ENCODE peak calls at places on chromosomes 2 and 18, in ten cellular contexts. One of them, this sample, is unnamed.

GRCh38 chr2:152577611-152578010 is 139.7 kb downstream of the PRPF40A start:
- DNase-seq in A549: no peak
- DNase-seq in BJ: no peak
- DNase-seq in dorsolateral prefrontal cortex: no peak
- DNase-seq in neural progenitor cell: no peak
- DNase-seq in ovary: peak; percentile 20
- DNase-seq in tibial artery: no peak
- DNase-seq in cardiac fibroblast: no peak
- DNase-seq in fibroblast of lung: no peak
- DNase-seq in heart left ventricle: no peak
- DNase-seq in this sample: no peak

GRCh38 chr2:61658841-61659780 is 121.0 kb upstream of the XPO1 start:
- DNase-seq in A549: peak; percentile 81
- DNase-seq in BJ: no peak
- DNase-seq in dorsolateral prefrontal cortex: no peak
- DNase-seq in neural progenitor cell: peak; percentile 80
- DNase-seq in ovary: no peak
- DNase-seq in tibial artery: no peak
- DNase-seq in cardiac fibroblast: peak; percentile 72
- DNase-seq in fibroblast of lung: peak; percentile 65
- DNase-seq in heart left ventricle: no peak
- DNase-seq in this sample: peak; percentile 53

GRCh38 chr18:23131693-23132319 is 3.5 kb upstream of the CABLES1 start:
- DNase-seq in A549: peak; percentile 76
- DNase-seq in BJ: peak; percentile 20
- DNase-seq in dorsolateral prefrontal cortex: no peak
- DNase-seq in neural progenitor cell: peak; percentile 85
- DNase-seq in ovary: peak; percentile 58
- DNase-seq in tibial artery: peak; percentile 62
- DNase-seq in cardiac fibroblast: peak; percentile 91
- DNase-seq in fibroblast of lung: peak; percentile 88
- DNase-seq in heart left ventricle: peak; percentile 57
- DNase-seq in this sample: no peak

GRCh38 chr2:48145845-48146452 is 239.7 kb upstream of the FBXO11 start:
- DNase-seq in A549: no peak
- DNase-seq in BJ: no peak
- DNase-seq in dorsolateral prefrontal cortex: no peak
- DNase-seq in neural progenitor cell: no peak
- DNase-seq in ovary: no peak
- DNase-seq in tibial artery: no peak
- DNase-seq in cardiac fibroblast: no peak
- DNase-seq in fibroblast of lung: peak; percentile 67
- DNase-seq in heart left ventricle: no peak
- DNase-seq in this sample: no peak

GRCh38 chr2:240559271-240559670 is 886 bp upstream of the DUSP28 start:
- DNase-seq in A549: no peak
- DNase-seq in BJ: no peak
- DNase-seq in dorsolateral prefrontal cortex: no peak
- DNase-seq in neural progenitor cell: no peak
- DNase-seq in ovary: no peak
- DNase-seq in tibial artery: no peak
- DNase-seq in cardiac fibroblast: no peak
- DNase-seq in fibroblast of lung: no peak
- DNase-seq in heart left ventricle: no peak
- DNase-seq in this sample: no peak

GRCh38 chr18:63138469-63139340 is 180.9 kb downstream of the BCL2 start:
- DNase-seq in A549: no peak
- DNase-seq in BJ: no peak
- DNase-seq in dorsolateral prefrontal cortex: no peak
- DNase-seq in neural progenitor cell: peak; percentile 68
- DNase-seq in ovary: no peak
- DNase-seq in tibial artery: no peak
- DNase-seq in cardiac fibroblast: no peak
- DNase-seq in fibroblast of lung: no peak
- DNase-seq in heart left ventricle: peak; percentile 51
- DNase-seq in this sample: no peak

GRCh38 chr18:61606068-61606660 is 272.9 kb downstream of the CDH20 start:
- DNase-seq in A549: peak; percentile 8
- DNase-seq in BJ: no peak
- DNase-seq in dorsolateral prefrontal cortex: no peak
- DNase-seq in neural progenitor cell: peak; percentile 94
- DNase-seq in ovary: no peak
- DNase-seq in tibial artery: peak; percentile 38
- DNase-seq in cardiac fibroblast: peak; percentile 54
- DNase-seq in fibroblast of lung: peak; percentile 47
- DNase-seq in heart left ventricle: peak; percentile 58
- DNase-seq in this sample: peak; percentile 24

GRCh38 chr18:22169011-22169888 is at the start of gene GATA6:
- DNase-seq in A549: peak; percentile 85
- DNase-seq in BJ: no peak
- DNase-seq in dorsolateral prefrontal cortex: no peak
- DNase-seq in neural progenitor cell: peak; percentile 92
- DNase-seq in ovary: peak; percentile 96
- DNase-seq in tibial artery: peak; percentile 96
- DNase-seq in cardiac fibroblast: peak; percentile 89
- DNase-seq in fibroblast of lung: peak; percentile 95
- DNase-seq in heart left ventricle: peak; percentile 95
- DNase-seq in this sample: peak; percentile 77

GRCh38 chr2:169397697-169398096 is 35.4 kb upstream of the LRP2 start:
- DNase-seq in A549: peak; percentile 5
- DNase-seq in BJ: no peak
- DNase-seq in dorsolateral prefrontal cortex: no peak
- DNase-seq in neural progenitor cell: peak; percentile 8
- DNase-seq in ovary: no peak
- DNase-seq in tibial artery: no peak
- DNase-seq in cardiac fibroblast: peak; percentile 8
- DNase-seq in fibroblast of lung: peak; percentile 11
- DNase-seq in heart left ventricle: no peak
- DNase-seq in this sample: peak; percentile 11

GRCh38 chr18:73954267-73954666 is 193.4 kb downstream of the FBXO15 start:
- DNase-seq in A549: no peak
- DNase-seq in BJ: no peak
- DNase-seq in dorsolateral prefrontal cortex: no peak
- DNase-seq in neural progenitor cell: no peak
- DNase-seq in ovary: no peak
- DNase-seq in tibial artery: no peak
- DNase-seq in cardiac fibroblast: no peak
- DNase-seq in fibroblast of lung: no peak
- DNase-seq in heart left ventricle: no peak
- DNase-seq in this sample: no peak
- TF ChIP-seq CTCF in A549: no peak
- TF ChIP-seq CTCF in BJ: no peak
- TF ChIP-seq CTCF in dorsolateral prefrontal cortex: no peak
- TF ChIP-seq CTCF in neural progenitor cell: no peak
- TF ChIP-seq CTCF in ovary: no peak
- TF ChIP-seq CTCF in tibial artery: no peak
- TF ChIP-seq CTCF in cardiac fibroblast: no peak
- TF ChIP-seq CTCF in fibroblast of lung: no peak
- TF ChIP-seq CTCF in heart left ventricle: no peak
- TF ChIP-seq CTCF in this sample: no peak

DNA sequence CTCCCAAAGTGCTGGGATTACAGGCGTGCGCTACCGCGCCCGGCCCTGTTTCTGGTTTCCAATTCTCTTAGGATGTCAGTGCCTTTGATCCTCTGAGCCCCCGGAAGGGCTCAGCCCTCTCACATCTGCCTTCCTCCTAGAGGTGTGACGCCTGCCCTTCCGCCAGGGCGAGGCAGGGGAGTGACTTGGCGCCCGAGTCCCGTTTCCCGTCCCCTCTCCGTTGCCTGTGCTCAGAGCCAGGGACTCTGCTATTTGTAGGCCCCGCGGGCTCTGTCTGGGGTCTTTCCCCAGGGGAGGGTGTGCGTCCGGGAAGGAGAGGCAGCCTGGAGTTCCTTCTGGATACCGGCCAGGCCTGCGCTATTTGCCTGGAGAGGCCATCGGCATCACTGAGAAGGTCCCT is 103.8 kb upstream of the TAF1B start:
- DNase-seq in A549: no peak
- DNase-seq in BJ: no peak
- DNase-seq in dorsolateral prefrontal cortex: no peak
- DNase-seq in neural progenitor cell: no peak
- DNase-seq in ovary: peak; percentile 22
- DNase-seq in tibial artery: peak; percentile 36
- DNase-seq in cardiac fibroblast: peak; percentile 48
- DNase-seq in fibroblast of lung: no peak
- DNase-seq in heart left ventricle: peak; percentile 93
- DNase-seq in this sample: no peak
- H3K4me3 ChIP-seq in A549: no peak overlapping the region
- H3K4me3 ChIP-seq in BJ: no peak overlapping the region
- H3K4me3 ChIP-seq in dorsolateral prefrontal cortex: peak overlapping the region; percentile 21
- H3K4me3 ChIP-seq in neural progenitor cell: no peak overlapping the region
- H3K4me3 ChIP-seq in ovary: peak overlapping the region; percentile 26
- H3K4me3 ChIP-seq in tibial artery: peak overlapping the region; percentile 43
- H3K4me3 ChIP-seq in cardiac fibroblast: peak overlapping the region; percentile 28
- H3K4me3 ChIP-seq in fibroblast of lung: no peak overlapping the region
- H3K4me3 ChIP-seq in heart left ventricle: peak overlapping the region; percentile 53
- H3K4me3 ChIP-seq in this sample: no peak overlapping the region

GRCh38 chr2:74104839-74105238 is 42.9 kb downstream of the BOLA3 start:
- DNase-seq in A549: no peak
- DNase-seq in BJ: no peak
- DNase-seq in dorsolateral prefrontal cortex: no peak
- DNase-seq in neural progenitor cell: no peak
- DNase-seq in ovary: no peak
- DNase-seq in tibial artery: no peak
- DNase-seq in cardiac fibroblast: peak; percentile 20
- DNase-seq in fibroblast of lung: peak; percentile 42
- DNase-seq in heart left ventricle: no peak
- DNase-seq in this sample: no peak
- TF ChIP-seq CTCF in A549: no peak
- TF ChIP-seq CTCF in BJ: peak; percentile 24
- TF ChIP-seq CTCF in dorsolateral prefrontal cortex: peak; percentile 38
- TF ChIP-seq CTCF in neural progenitor cell: no peak
- TF ChIP-seq CTCF in ovary: no peak
- TF ChIP-seq CTCF in tibial artery: no peak
- TF ChIP-seq CTCF in cardiac fibroblast: peak; percentile 20
- TF ChIP-seq CTCF in fibroblast of lung: peak; percentile 30
- TF ChIP-seq CTCF in heart left ventricle: peak; percentile 7
- TF ChIP-seq CTCF in this sample: peak; percentile 20

DNA sequence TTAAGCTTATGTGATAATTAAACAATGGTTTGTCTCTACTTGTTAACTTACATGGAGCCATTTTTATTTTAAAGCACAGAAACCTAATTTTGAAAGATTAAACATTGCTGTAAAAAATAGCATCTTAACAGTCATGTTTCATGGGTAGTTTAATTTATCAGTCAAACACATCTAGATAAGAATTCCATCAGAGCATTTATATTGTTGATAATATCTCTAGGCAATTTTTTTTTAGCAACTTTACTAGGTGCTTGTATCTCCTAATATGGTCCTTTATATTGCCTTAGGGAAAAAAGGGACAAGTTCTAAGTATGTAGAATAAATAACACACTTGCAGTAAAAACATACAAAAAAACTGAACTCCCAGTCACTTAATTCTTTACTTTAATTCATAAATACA is 853 bp downstream of the CSRNP3 start:
- DNase-seq in A549: no peak
- DNase-seq in BJ: no peak
- DNase-seq in dorsolateral prefrontal cortex: no peak
- DNase-seq in neural progenitor cell: no peak
- DNase-seq in ovary: no peak
- DNase-seq in tibial artery: no peak
- DNase-seq in cardiac fibroblast: no peak
- DNase-seq in fibroblast of lung: no peak
- DNase-seq in heart left ventricle: no peak
- DNase-seq in this sample: no peak
- H3K4me3 ChIP-seq in A549: no peak overlapping the region
- H3K4me3 ChIP-seq in BJ: peak overlapping the region; percentile 48
- H3K4me3 ChIP-seq in dorsolateral prefrontal cortex: peak overlapping the region; percentile 73
- H3K4me3 ChIP-seq in neural progenitor cell: peak overlapping the region; percentile 78
- H3K4me3 ChIP-seq in ovary: peak overlapping the region; percentile 50
- H3K4me3 ChIP-seq in tibial artery: peak overlapping the region; percentile 47
- H3K4me3 ChIP-seq in cardiac fibroblast: peak overlapping the region; percentile 59
- H3K4me3 ChIP-seq in fibroblast of lung: peak overlapping the region; percentile 46
- H3K4me3 ChIP-seq in heart left ventricle: peak overlapping the region; percentile 60
- H3K4me3 ChIP-seq in this sample: peak overlapping the region; percentile 77

GRCh38 chr2:109448946-109449788 is 164.6 kb downstream of the SEPTIN10 start:
- DNase-seq in A549: peak; percentile 6
- DNase-seq in BJ: no peak
- DNase-seq in dorsolateral prefrontal cortex: peak; percentile 55
- DNase-seq in neural progenitor cell: no peak
- DNase-seq in ovary: no peak
- DNase-seq in tibial artery: no peak
- DNase-seq in cardiac fibroblast: no peak
- DNase-seq in fibroblast of lung: no peak
- DNase-seq in heart left ventricle: peak; percentile 82
- DNase-seq in this sample: no peak
- TF ChIP-seq CTCF in A549: no peak
- TF ChIP-seq CTCF in BJ: no peak
- TF ChIP-seq CTCF in dorsolateral prefrontal cortex: no peak
- TF ChIP-seq CTCF in neural progenitor cell: no peak
- TF ChIP-seq CTCF in ovary: no peak
- TF ChIP-seq CTCF in tibial artery: no peak
- TF ChIP-seq CTCF in cardiac fibroblast: no peak
- TF ChIP-seq CTCF in fibroblast of lung: no peak
- TF ChIP-seq CTCF in heart left ventricle: no peak
- TF ChIP-seq CTCF in this sample: no peak

GRCh38 chr2:11748861-11749645 is 2.6 kb downstream of the LPIN1 start:
- DNase-seq in A549: no peak
- DNase-seq in BJ: no peak
- DNase-seq in dorsolateral prefrontal cortex: no peak
- DNase-seq in neural progenitor cell: no peak
- DNase-seq in ovary: no peak
- DNase-seq in tibial artery: no peak
- DNase-seq in cardiac fibroblast: no peak
- DNase-seq in fibroblast of lung: no peak
- DNase-seq in heart left ventricle: no peak
- DNase-seq in this sample: no peak
- H3K4me3 ChIP-seq in A549: no peak overlapping the region
- H3K4me3 ChIP-seq in BJ: no peak overlapping the region
- H3K4me3 ChIP-seq in dorsolateral prefrontal cortex: peak overlapping the region; percentile 1
- H3K4me3 ChIP-seq in neural progenitor cell: no peak overlapping the region
- H3K4me3 ChIP-seq in ovary: no peak overlapping the region
- H3K4me3 ChIP-seq in tibial artery: no peak overlapping the region
- H3K4me3 ChIP-seq in cardiac fibroblast: no peak overlapping the region
- H3K4me3 ChIP-seq in fibroblast of lung: peak overlapping the region; percentile 88
- H3K4me3 ChIP-seq in heart left ventricle: no peak overlapping the region
- H3K4me3 ChIP-seq in this sample: no peak overlapping the region

DNA sequence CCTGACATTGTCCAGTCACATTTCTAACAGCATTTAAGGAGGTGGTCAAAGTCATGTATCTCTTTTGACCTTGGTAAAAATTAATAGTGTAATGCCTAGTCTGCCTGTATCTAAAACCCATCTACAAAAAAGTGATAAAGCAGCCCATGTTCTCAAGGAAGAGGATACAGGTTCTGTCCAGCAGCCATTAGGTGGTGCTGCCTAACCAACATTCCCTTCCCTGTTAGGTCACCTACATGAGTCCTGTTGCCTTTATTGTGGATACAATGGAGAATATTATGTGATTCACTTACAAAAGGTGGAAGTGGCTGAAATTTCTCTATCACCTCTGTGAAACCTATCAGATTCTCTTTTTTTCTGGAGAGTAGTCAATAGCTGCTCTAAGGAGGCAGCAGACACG is 52.5 kb downstream of the AQP4 start:
- DNase-seq in A549: peak; percentile 66
- DNase-seq in BJ: no peak
- DNase-seq in dorsolateral prefrontal cortex: no peak
- DNase-seq in neural progenitor cell: peak; percentile 66
- DNase-seq in ovary: peak; percentile 57
- DNase-seq in tibial artery: no peak
- DNase-seq in cardiac fibroblast: peak; percentile 38
- DNase-seq in fibroblast of lung: no peak
- DNase-seq in heart left ventricle: peak; percentile 25
- DNase-seq in this sample: no peak
- TF ChIP-seq CTCF in A549: peak; percentile 57
- TF ChIP-seq CTCF in BJ: no peak
- TF ChIP-seq CTCF in dorsolateral prefrontal cortex: peak; percentile 52
- TF ChIP-seq CTCF in neural progenitor cell: peak; percentile 76
- TF ChIP-seq CTCF in ovary: peak; percentile 55
- TF ChIP-seq CTCF in tibial artery: no peak
- TF ChIP-seq CTCF in cardiac fibroblast: no peak
- TF ChIP-seq CTCF in fibroblast of lung: no peak
- TF ChIP-seq CTCF in heart left ventricle: peak; percentile 58
- TF ChIP-seq CTCF in this sample: peak; percentile 53

GRCh38 chr18:55546873-55547704 is 40.9 kb downstream of the TCF4 start:
- DNase-seq in A549: no peak
- DNase-seq in BJ: peak; percentile 40
- DNase-seq in dorsolateral prefrontal cortex: peak; percentile 51
- DNase-seq in neural progenitor cell: no peak
- DNase-seq in ovary: peak; percentile 28
- DNase-seq in tibial artery: peak; percentile 22
- DNase-seq in cardiac fibroblast: peak; percentile 65
- DNase-seq in fibroblast of lung: peak; percentile 63
- DNase-seq in heart left ventricle: peak; percentile 37
- DNase-seq in this sample: peak; percentile 15
- H3K4me3 ChIP-seq in A549: no peak overlapping the region
- H3K4me3 ChIP-seq in BJ: peak overlapping the region; percentile 10
- H3K4me3 ChIP-seq in dorsolateral prefrontal cortex: peak overlapping the region; percentile 21
- H3K4me3 ChIP-seq in neural progenitor cell: no peak overlapping the region
- H3K4me3 ChIP-seq in ovary: no peak overlapping the region
- H3K4me3 ChIP-seq in tibial artery: no peak overlapping the region
- H3K4me3 ChIP-seq in cardiac fibroblast: peak overlapping the region; percentile 37
- H3K4me3 ChIP-seq in fibroblast of lung: peak overlapping the region; percentile 23
- H3K4me3 ChIP-seq in heart left ventricle: peak overlapping the region; percentile 3
- H3K4me3 ChIP-seq in this sample: no peak overlapping the region